ENCODE peak calls at places on chromosomes 16 and 17, in five cellular contexts. One of them, this sample, is unnamed.

GRCh38 chr17:40949406-40949805 is 12.0 kb upstream of the KRT23 start:
- DNase-seq in thyroid gland: no peak
- DNase-seq in suprapubic skin: no peak
- DNase-seq in testis: peak; percentile 43
- DNase-seq in body of pancreas: no peak
- DNase-seq in this sample: no peak

GRCh38 chr17:41212524-41213169 is 13.8 kb upstream of the KRTAP9-2 start:
- DNase-seq in thyroid gland: no peak
- DNase-seq in suprapubic skin: no peak
- DNase-seq in testis: no peak
- DNase-seq in body of pancreas: no peak
- DNase-seq in this sample: no peak

GRCh38 chr17:78338860-78339259 is 21.0 kb downstream of the SOCS3 start:
- DNase-seq in thyroid gland: no peak
- DNase-seq in suprapubic skin: no peak
- DNase-seq in testis: no peak
- DNase-seq in body of pancreas: peak; percentile 77
- DNase-seq in this sample: no peak

GRCh38 chr16:79982356-79982755 is 381.8 kb upstream of the MAF start:
- DNase-seq in thyroid gland: no peak
- DNase-seq in suprapubic skin: no peak
- DNase-seq in testis: no peak
- DNase-seq in body of pancreas: no peak
- DNase-seq in this sample: no peak

GRCh38 chr16:35452471-35452870 is 1993.1 kb downstream of the TP53TG3F start:
- DNase-seq in thyroid gland: no peak
- DNase-seq in suprapubic skin: no peak
- DNase-seq in testis: no peak
- DNase-seq in body of pancreas: no peak
- DNase-seq in this sample: no peak

GRCh38 chr17:78375401-78376079 is 2.9 kb upstream of the PGS1 start:
- DNase-seq in thyroid gland: peak; percentile 62
- DNase-seq in suprapubic skin: no peak
- DNase-seq in testis: no peak
- DNase-seq in body of pancreas: peak; percentile 63
- DNase-seq in this sample: no peak

GRCh38 chr16:56281256-56281805 is 90.0 kb downstream of the GNAO1 start:
- DNase-seq in thyroid gland: no peak
- DNase-seq in suprapubic skin: no peak
- DNase-seq in testis: no peak
- DNase-seq in body of pancreas: no peak
- DNase-seq in this sample: no peak

GRCh38 chr17:37607637-37608368 is 1.4 kb downstream of the SYNRG start:
- DNase-seq in thyroid gland: no peak
- DNase-seq in suprapubic skin: no peak
- DNase-seq in testis: no peak
- DNase-seq in body of pancreas: no peak
- DNase-seq in this sample: no peak

GRCh38 chr17:6427284-6427781 is 7.6 kb downstream of the AIPL1 start:
- DNase-seq in thyroid gland: no peak
- DNase-seq in suprapubic skin: no peak
- DNase-seq in testis: no peak
- DNase-seq in body of pancreas: no peak
- DNase-seq in this sample: no peak

GRCh38 chr17:10217916-10218315 is 19.5 kb upstream of the GAS7 start:
- DNase-seq in thyroid gland: no peak
- DNase-seq in suprapubic skin: no peak
- DNase-seq in testis: no peak
- DNase-seq in body of pancreas: no peak
- DNase-seq in this sample: no peak

GRCh38 chr16:77295896-77296295 is 96.7 kb downstream of the SYCE1L start:
- DNase-seq in thyroid gland: no peak
- DNase-seq in suprapubic skin: no peak
- DNase-seq in testis: no peak
- DNase-seq in body of pancreas: no peak
- DNase-seq in this sample: no peak

GRCh38 chr16:71854369-71854948 is 8.7 kb downstream of the ATXN1L start:
- DNase-seq in thyroid gland: no peak
- DNase-seq in suprapubic skin: no peak
- DNase-seq in testis: no peak
- DNase-seq in body of pancreas: no peak
- DNase-seq in this sample: no peak

GRCh38 chr17:27559996-27560481 is 70.9 kb upstream of the LGALS9 start:
- DNase-seq in thyroid gland: peak; percentile 58
- DNase-seq in suprapubic skin: no peak
- DNase-seq in testis: no peak
- DNase-seq in body of pancreas: peak; percentile 79
- DNase-seq in this sample: peak; percentile 19

GRCh38 chr17:42387663-42388380 is 420 bp downstream of the STAT3 start:
- DNase-seq in thyroid gland: peak; percentile 61
- DNase-seq in suprapubic skin: peak; percentile 82
- DNase-seq in testis: no peak
- DNase-seq in body of pancreas: peak; percentile 76
- DNase-seq in this sample: no peak

GRCh38 chr17:80007939-80008338 is 27.7 kb downstream of the TBC1D16 start:
- DNase-seq in thyroid gland: no peak
- DNase-seq in suprapubic skin: no peak
- DNase-seq in testis: no peak
- DNase-seq in body of pancreas: no peak
- DNase-seq in this sample: no peak

GRCh38 chr17:79797492-79798295 is 817 bp upstream of the CBX8 start:
- DNase-seq in thyroid gland: no peak
- DNase-seq in suprapubic skin: no peak
- DNase-seq in testis: no peak
- DNase-seq in body of pancreas: no peak
- DNase-seq in this sample: no peak

GRCh38 chr16:28090646-28091377 is 27.3 kb upstream of the GSG1L start:
- DNase-seq in thyroid gland: no peak
- DNase-seq in suprapubic skin: no peak
- DNase-seq in testis: peak; percentile 21
- DNase-seq in body of pancreas: no peak
- DNase-seq in this sample: no peak

GRCh38 chr17:39261286-39261685 is 35.5 kb upstream of the STAC2 start:
- DNase-seq in thyroid gland: no peak
- DNase-seq in suprapubic skin: no peak
- DNase-seq in testis: peak; percentile 13
- DNase-seq in body of pancreas: no peak
- DNase-seq in this sample: no peak

GRCh38 chr17:7220593-7221280 is 999 bp downstream of the ACADVL start:
- DNase-seq in thyroid gland: peak; percentile 39
- DNase-seq in suprapubic skin: no peak
- DNase-seq in testis: peak; percentile 71
- DNase-seq in body of pancreas: peak; percentile 81
- DNase-seq in this sample: no peak

GRCh38 chr17:33523577-33523981 is 230.5 kb upstream of the ASIC2 start:
- DNase-seq in thyroid gland: no peak
- DNase-seq in suprapubic skin: no peak
- DNase-seq in testis: peak; percentile 17
- DNase-seq in body of pancreas: peak; percentile 22
- DNase-seq in this sample: no peak

GRCh38 chr17:237406-237955 is 56.0 kb upstream of the DOC2B start:
- DNase-seq in thyroid gland: no peak
- DNase-seq in suprapubic skin: peak; percentile 58
- DNase-seq in testis: no peak
- DNase-seq in body of pancreas: no peak
- DNase-seq in this sample: no peak

DNA sequence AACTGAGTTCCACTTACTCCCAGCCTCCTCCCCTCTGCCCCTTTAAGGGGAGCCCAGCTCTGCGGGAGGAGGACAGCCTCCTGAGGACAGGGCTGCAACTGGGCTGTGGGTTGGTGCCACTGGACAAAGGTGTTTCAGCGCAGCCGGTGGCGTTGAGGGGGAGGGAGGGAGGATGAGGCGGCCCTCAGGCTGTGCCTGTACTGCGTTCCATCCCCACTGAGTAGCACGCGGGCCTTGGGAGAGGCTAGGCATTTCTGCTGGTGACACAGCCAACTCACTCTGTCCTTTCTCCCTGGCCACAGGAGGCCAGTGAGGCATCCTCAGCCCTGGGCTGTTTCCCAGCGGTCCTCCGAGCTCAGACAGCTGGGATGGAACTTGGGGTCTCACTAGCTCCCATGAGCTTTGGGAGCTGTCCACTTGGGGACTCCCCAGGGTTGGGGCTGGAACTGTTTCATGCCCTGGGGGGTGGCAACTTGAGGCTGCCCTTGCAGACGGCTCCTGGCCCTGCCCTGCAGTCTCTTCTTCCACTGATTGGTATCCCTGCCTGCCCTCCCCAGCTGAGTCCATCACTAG is 70.5 kb downstream of the MPRIP start:
- DNase-seq in thyroid gland: no peak
- DNase-seq in suprapubic skin: no peak
- DNase-seq in testis: no peak
- DNase-seq in body of pancreas: no peak
- DNase-seq in this sample: no peak
- TF ChIP-seq POLR2A in thyroid gland: no peak
- TF ChIP-seq POLR2A in suprapubic skin: no peak
- TF ChIP-seq POLR2A in testis: no peak
- TF ChIP-seq POLR2A in body of pancreas: no peak
- TF ChIP-seq POLR2A in this sample: no peak

GRCh38 chr16:70572050-70572925 is 48.7 kb downstream of the SF3B3 start:
- DNase-seq in thyroid gland: no peak
- DNase-seq in suprapubic skin: no peak
- DNase-seq in testis: no peak
- DNase-seq in body of pancreas: no peak
- DNase-seq in this sample: no peak

GRCh38 chr16:70573451-70574121 is 50.0 kb downstream of the SF3B3 start:
- DNase-seq in thyroid gland: peak; percentile 49
- DNase-seq in suprapubic skin: no peak
- DNase-seq in testis: peak; percentile 73
- DNase-seq in body of pancreas: peak; percentile 41
- DNase-seq in this sample: no peak

GRCh38 chr16:70571623-70572022 is 48.0 kb downstream of the SF3B3 start:
- DNase-seq in thyroid gland: no peak
- DNase-seq in suprapubic skin: no peak
- DNase-seq in testis: no peak
- DNase-seq in body of pancreas: no peak
- DNase-seq in this sample: no peak

GRCh38 chr16:70570967-70571570 is 47.5 kb downstream of the SF3B3 start:
- DNase-seq in thyroid gland: no peak
- DNase-seq in suprapubic skin: no peak
- DNase-seq in testis: no peak
- DNase-seq in body of pancreas: no peak
- DNase-seq in this sample: no peak

GRCh38 chr16:70572926-70573270 is 49.3 kb downstream of the SF3B3 start:
- DNase-seq in thyroid gland: no peak
- DNase-seq in suprapubic skin: no peak
- DNase-seq in testis: no peak
- DNase-seq in body of pancreas: no peak
- DNase-seq in this sample: no peak
- H3K4me1 ChIP-seq in thyroid gland: peaks cover 20% of the 10 kb centered on the region
- H3K4me1 ChIP-seq in suprapubic skin: peaks cover 43% of the 10 kb centered on the region
- H3K4me1 ChIP-seq in testis: peaks cover 23% of the 10 kb centered on the region
- H3K4me1 ChIP-seq in body of pancreas: no peaks in the 10 kb centered on the region
- H3K4me1 ChIP-seq in this sample: peaks cover 47% of the 10 kb centered on the region

DNA sequence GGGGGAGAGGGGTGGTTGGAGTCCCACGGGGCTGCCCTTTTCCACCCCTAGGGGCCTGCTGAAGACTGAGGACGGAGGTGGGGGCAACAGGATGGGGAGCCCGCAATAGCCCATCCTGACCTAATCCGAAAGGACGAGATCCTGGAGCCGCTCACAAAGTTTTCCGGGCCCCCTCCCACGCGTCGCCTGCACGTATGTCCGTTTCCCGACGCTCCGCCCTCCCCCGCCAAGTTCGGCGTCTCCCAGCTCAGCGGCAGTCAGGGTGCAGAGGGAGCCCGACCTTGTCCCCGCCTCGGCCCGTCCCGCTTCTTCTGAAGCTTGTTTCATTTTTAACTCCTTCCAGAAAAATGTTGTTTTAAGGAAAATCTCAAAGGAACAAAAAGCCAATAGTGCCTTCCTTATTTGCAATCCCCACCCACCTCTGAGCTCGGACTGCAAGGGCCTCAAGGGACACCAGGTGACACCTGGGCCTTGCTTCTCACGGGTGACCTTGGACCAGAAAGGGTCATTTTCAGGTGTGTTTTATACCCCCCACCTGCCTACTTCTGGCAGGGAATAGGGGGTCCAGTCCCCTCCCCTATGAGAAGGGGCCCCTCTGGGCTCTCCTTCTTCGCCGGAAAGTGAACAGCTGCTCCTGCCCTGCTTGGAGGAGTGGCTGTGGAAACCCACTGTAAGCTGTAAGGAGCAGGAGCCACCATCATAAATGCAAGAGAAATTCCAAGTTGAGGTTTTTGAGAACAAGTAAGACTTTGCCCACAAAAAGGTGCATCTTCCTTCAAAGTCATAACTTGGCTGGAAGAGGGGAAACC is 3.4 kb upstream of the ZNF423 start:
- DNase-seq in thyroid gland: peak; percentile 66
- DNase-seq in suprapubic skin: peak; percentile 85
- DNase-seq in testis: peak; percentile 83
- DNase-seq in body of pancreas: peak; percentile 80
- DNase-seq in this sample: no peak
- TF ChIP-seq POLR2A in thyroid gland: no peak
- TF ChIP-seq POLR2A in suprapubic skin: no peak
- TF ChIP-seq POLR2A in testis: no peak
- TF ChIP-seq POLR2A in body of pancreas: peak; percentile 74
- TF ChIP-seq POLR2A in this sample: peak; percentile 31

DNA sequence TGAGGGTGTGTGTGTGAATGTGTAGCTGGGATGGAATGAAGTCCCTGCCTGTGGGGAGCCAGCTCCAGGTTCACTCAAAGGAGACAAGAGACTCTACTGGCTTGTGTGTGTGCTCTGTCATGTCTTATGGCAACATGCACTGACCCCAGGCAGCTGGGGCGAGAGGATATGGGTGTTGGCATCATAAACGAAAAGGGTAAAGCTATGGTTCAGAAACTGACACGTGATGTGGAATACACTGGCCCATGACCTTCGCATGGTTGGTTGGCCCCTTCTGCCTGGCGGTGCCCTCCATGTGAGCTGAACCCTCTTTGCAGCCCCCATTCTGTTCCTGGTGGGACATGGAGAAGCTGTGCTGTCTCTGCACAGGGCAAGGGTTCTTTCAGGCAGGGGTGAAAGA is 21.9 kb downstream of the ZNF750 start:
- DNase-seq in thyroid gland: no peak
- DNase-seq in suprapubic skin: no peak
- DNase-seq in testis: no peak
- DNase-seq in body of pancreas: no peak
- DNase-seq in this sample: no peak
- H3K4me1 ChIP-seq in thyroid gland: no peaks in the 10 kb centered on the region
- H3K4me1 ChIP-seq in suprapubic skin: no peaks in the 10 kb centered on the region
- H3K4me1 ChIP-seq in testis: no peaks in the 10 kb centered on the region
- H3K4me1 ChIP-seq in body of pancreas: no peaks in the 10 kb centered on the region
- H3K4me1 ChIP-seq in this sample: no peaks in the 10 kb centered on the region

DNA sequence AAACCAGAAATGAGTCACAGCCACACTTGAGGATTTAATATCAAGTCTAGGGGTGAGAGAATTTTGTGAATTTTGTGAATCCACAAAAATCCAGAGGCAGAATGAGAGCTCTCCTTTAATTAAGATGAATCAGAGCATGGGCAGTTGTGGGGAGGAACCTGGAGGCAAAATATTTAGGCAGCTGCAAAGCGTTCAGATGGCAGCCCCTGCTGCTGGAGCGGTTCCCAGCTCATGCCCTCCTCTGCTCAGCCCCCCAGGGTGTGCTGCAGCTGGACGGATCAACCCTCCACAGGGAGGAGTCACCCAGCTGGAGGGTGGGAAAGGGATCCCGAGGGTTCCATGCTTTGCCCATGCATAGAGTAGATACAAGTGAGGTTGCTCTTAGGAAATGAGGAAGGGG is 43.4 kb upstream of the IRX6 start:
- DNase-seq in thyroid gland: no peak
- DNase-seq in suprapubic skin: no peak
- DNase-seq in testis: no peak
- DNase-seq in body of pancreas: no peak
- DNase-seq in this sample: no peak
- TF ChIP-seq POLR2A in thyroid gland: no peak
- TF ChIP-seq POLR2A in suprapubic skin: no peak
- TF ChIP-seq POLR2A in testis: no peak
- TF ChIP-seq POLR2A in body of pancreas: no peak
- TF ChIP-seq POLR2A in this sample: no peak